ENCODE peak calls at places on chromosome 15, in seven cellular contexts. One of them, this sample, is unnamed.

GRCh38 chr15:73573572-73573971 is 59.6 kb downstream of the NPTN start:
- DNase-seq in WTC11: no peak
- DNase-seq in NB4: no peak
- DNase-seq in HCT116: no peak
- DNase-seq in H1: no peak
- DNase-seq in HepG2: no peak
- DNase-seq in K562: no peak
- DNase-seq in this sample: no peak

GRCh38 chr15:26804063-26804804 is 31.4 kb upstream of the GABRB3 start:
- DNase-seq in H1: no peak
- DNase-seq in HepG2: no peak
- DNase-seq in K562: no peak
- DNase-seq in HCT116: no peak
- DNase-seq in NB4: no peak
- DNase-seq in WTC11: no peak
- DNase-seq in this sample: no peak

GRCh38 chr15:45645026-45645980 is 10.5 kb downstream of the SQOR start:
- DNase-seq in H1: no peak
- DNase-seq in NB4: peak; percentile 76
- DNase-seq in WTC11: no peak
- DNase-seq in HCT116: no peak
- DNase-seq in HepG2: no peak
- DNase-seq in K562: no peak
- DNase-seq in this sample: no peak

GRCh38 chr15:99181544-99181943 is 67.8 kb downstream of the TTC23 start:
- DNase-seq in K562: no peak
- DNase-seq in NB4: peak; percentile 34
- DNase-seq in WTC11: no peak
- DNase-seq in HCT116: no peak
- DNase-seq in HepG2: no peak
- DNase-seq in H1: no peak
- DNase-seq in this sample: no peak

GRCh38 chr15:60356832-60357231 is 41.0 kb downstream of the ANXA2 start:
- DNase-seq in HCT116: no peak
- DNase-seq in HepG2: no peak
- DNase-seq in WTC11: no peak
- DNase-seq in H1: no peak
- DNase-seq in NB4: no peak
- DNase-seq in K562: no peak
- DNase-seq in this sample: no peak

GRCh38 chr15:45666119-45666875 is 31.5 kb downstream of the SQOR start:
- DNase-seq in NB4: no peak
- DNase-seq in H1: no peak
- DNase-seq in WTC11: no peak
- DNase-seq in HCT116: no peak
- DNase-seq in HepG2: no peak
- DNase-seq in K562: no peak
- DNase-seq in this sample: no peak

GRCh38 chr15:80127911-80128310 is 24.9 kb upstream of the FAH start:
- DNase-seq in HepG2: no peak
- DNase-seq in K562: no peak
- DNase-seq in H1: no peak
- DNase-seq in WTC11: no peak
- DNase-seq in HCT116: no peak
- DNase-seq in NB4: no peak
- DNase-seq in this sample: no peak

GRCh38 chr15:58677426-58677825 is 72.1 kb downstream of the ADAM10 start:
- DNase-seq in NB4: no peak
- DNase-seq in H1: no peak
- DNase-seq in HCT116: no peak
- DNase-seq in HepG2: no peak
- DNase-seq in WTC11: no peak
- DNase-seq in K562: no peak
- DNase-seq in this sample: no peak

GRCh38 chr15:99014803-99015676 is 7.4 kb upstream of the PGPEP1L start:
- DNase-seq in NB4: peak; percentile 81
- DNase-seq in WTC11: peak; percentile 85
- DNase-seq in H1: peak; percentile 49
- DNase-seq in HepG2: peak; percentile 28
- DNase-seq in HCT116: peak; percentile 36
- DNase-seq in K562: peak; percentile 44
- DNase-seq in this sample: peak; percentile 77

GRCh38 chr15:55289011-55289572 is 521 bp downstream of the RAB27A start:
- DNase-seq in HepG2: peak; percentile 21
- DNase-seq in H1: no peak
- DNase-seq in NB4: peak; percentile 74
- DNase-seq in HCT116: no peak
- DNase-seq in K562: no peak
- DNase-seq in WTC11: peak; percentile 39
- DNase-seq in this sample: peak; percentile 19

GRCh38 chr15:72070817-72071447 is 47.0 kb downstream of the MYO9A start:
- DNase-seq in K562: no peak
- DNase-seq in HepG2: no peak
- DNase-seq in NB4: no peak
- DNase-seq in H1: no peak
- DNase-seq in HCT116: no peak
- DNase-seq in WTC11: no peak
- DNase-seq in this sample: no peak

GRCh38 chr15:72037321-72037720 is 80.6 kb downstream of the MYO9A start:
- DNase-seq in K562: no peak
- DNase-seq in NB4: peak; percentile 5
- DNase-seq in H1: no peak
- DNase-seq in WTC11: no peak
- DNase-seq in HepG2: peak; percentile 1
- DNase-seq in HCT116: peak; percentile 2
- DNase-seq in this sample: no peak

GRCh38 chr15:98746375-98746679 is 98.0 kb downstream of the IGF1R start:
- DNase-seq in HepG2: no peak
- DNase-seq in NB4: no peak
- DNase-seq in HCT116: no peak
- DNase-seq in WTC11: no peak
- DNase-seq in H1: no peak
- DNase-seq in K562: no peak
- DNase-seq in this sample: no peak

GRCh38 chr15:29695486-29696167 is 126.6 kb downstream of the TJP1 start:
- DNase-seq in H1: no peak
- DNase-seq in HepG2: peak; percentile 37
- DNase-seq in WTC11: peak; percentile 41
- DNase-seq in K562: no peak
- DNase-seq in NB4: peak; percentile 26
- DNase-seq in HCT116: no peak
- DNase-seq in this sample: no peak

GRCh38 chr15:67164401-67164791 is 90.1 kb downstream of the AAGAB start:
- DNase-seq in HCT116: no peak
- DNase-seq in K562: no peak
- DNase-seq in HepG2: no peak
- DNase-seq in H1: no peak
- DNase-seq in NB4: no peak
- DNase-seq in WTC11: no peak
- DNase-seq in this sample: no peak

GRCh38 chr15:75597667-75598341 is 18.7 kb upstream of the PTPN9 start:
- DNase-seq in NB4: peak; percentile 31
- DNase-seq in WTC11: peak; percentile 35
- DNase-seq in HCT116: no peak
- DNase-seq in K562: no peak
- DNase-seq in H1: no peak
- DNase-seq in HepG2: no peak
- DNase-seq in this sample: peak; percentile 33

GRCh38 chr15:39181901-39182300 is 399.0 kb upstream of the THBS1 start:
- DNase-seq in NB4: no peak
- DNase-seq in HepG2: peak; percentile 52
- DNase-seq in H1: no peak
- DNase-seq in HCT116: no peak
- DNase-seq in WTC11: no peak
- DNase-seq in K562: no peak
- DNase-seq in this sample: peak; percentile 13

GRCh38 chr15:35519536-35520149 is 26.3 kb downstream of the DPH6 start:
- DNase-seq in NB4: peak; percentile 52
- DNase-seq in K562: peak; percentile 10
- DNase-seq in H1: no peak
- DNase-seq in HCT116: peak; percentile 28
- DNase-seq in HepG2: peak; percentile 45
- DNase-seq in WTC11: no peak
- DNase-seq in this sample: peak; percentile 32

GRCh38 chr15:41892621-41893421 is 1.0 kb downstream of the SPTBN5 start:
- DNase-seq in NB4: no peak
- DNase-seq in H1: no peak
- DNase-seq in HepG2: no peak
- DNase-seq in WTC11: no peak
- DNase-seq in HCT116: no peak
- DNase-seq in K562: no peak
- DNase-seq in this sample: no peak

GRCh38 chr15:95760508-95760907 is 570.0 kb upstream of the NR2F2 start:
- DNase-seq in K562: no peak
- DNase-seq in WTC11: peak; percentile 65
- DNase-seq in HepG2: peak; percentile 30
- DNase-seq in H1: no peak
- DNase-seq in NB4: peak; percentile 60
- DNase-seq in HCT116: no peak
- DNase-seq in this sample: peak; percentile 68
- TF ChIP-seq MAX in K562: no peak
- TF ChIP-seq MAX in WTC11: no peak
- TF ChIP-seq MAX in HepG2: no peak
- TF ChIP-seq MAX in H1: no peak
- TF ChIP-seq MAX in NB4: peak; percentile 29
- TF ChIP-seq MAX in HCT116: no peak
- TF ChIP-seq MAX in this sample: no peak

GRCh38 chr15:64429448-64429847 is 30.9 kb upstream of the ZNF609 start:
- DNase-seq in WTC11: no peak
- DNase-seq in HepG2: no peak
- DNase-seq in H1: no peak
- DNase-seq in HCT116: no peak
- DNase-seq in NB4: peak; percentile 44
- DNase-seq in K562: no peak
- DNase-seq in this sample: no peak

GRCh38 chr15:64430000-64430735 is 30.2 kb upstream of the ZNF609 start:
- DNase-seq in HepG2: no peak
- DNase-seq in HCT116: no peak
- DNase-seq in NB4: peak; percentile 95
- DNase-seq in H1: peak; percentile 69
- DNase-seq in K562: peak; percentile 22
- DNase-seq in WTC11: peak; percentile 42
- DNase-seq in this sample: no peak

GRCh38 chr15:64422697-64423096 is 35.1 kb downstream of the TRIP4 start:
- DNase-seq in NB4: no peak
- DNase-seq in K562: no peak
- DNase-seq in WTC11: no peak
- DNase-seq in H1: no peak
- DNase-seq in HepG2: no peak
- DNase-seq in HCT116: no peak
- DNase-seq in this sample: no peak

GRCh38 chr15:64423970-64424369 is 36.3 kb downstream of the TRIP4 start:
- DNase-seq in K562: no peak
- DNase-seq in H1: no peak
- DNase-seq in HepG2: no peak
- DNase-seq in NB4: no peak
- DNase-seq in HCT116: no peak
- DNase-seq in WTC11: no peak
- DNase-seq in this sample: no peak

DNA sequence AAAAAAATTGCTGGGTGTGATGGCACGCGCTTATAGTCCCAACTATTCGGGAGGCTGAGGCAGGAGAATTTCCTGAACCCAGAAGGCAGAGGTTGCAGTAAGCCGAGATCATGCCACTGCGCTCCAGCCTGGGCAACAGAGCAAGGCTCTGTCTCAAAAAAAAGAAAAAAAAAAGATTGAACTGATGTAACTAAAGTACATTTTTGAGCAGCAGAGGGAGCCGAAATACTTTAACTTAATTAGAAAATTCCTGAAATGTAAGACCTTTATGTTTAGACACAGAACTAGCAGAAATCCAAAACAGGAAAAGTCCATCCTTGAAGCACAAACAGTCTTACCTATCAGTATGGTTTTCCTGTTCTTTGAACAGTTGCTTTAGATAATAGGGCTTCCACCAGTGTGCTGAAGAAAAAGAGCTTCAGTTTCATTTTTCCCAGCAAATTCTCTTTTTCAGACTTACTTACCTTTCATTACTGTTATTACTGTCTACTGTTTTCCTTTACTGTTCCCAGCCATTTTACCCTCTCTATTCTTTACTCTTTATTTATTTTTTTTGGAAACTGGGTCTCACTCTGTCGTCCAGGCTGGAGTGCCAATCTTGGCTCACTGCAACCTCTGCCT is 33.4 kb upstream of the ZNF609 start:
- DNase-seq in NB4: peak; percentile 45
- DNase-seq in WTC11: no peak
- DNase-seq in HCT116: peak; percentile 15
- DNase-seq in HepG2: peak; percentile 12
- DNase-seq in H1: no peak
- DNase-seq in K562: no peak
- DNase-seq in this sample: peak; percentile 26
- TF ChIP-seq MAX in NB4: no peak
- TF ChIP-seq MAX in WTC11: no peak
- TF ChIP-seq MAX in HCT116: no peak
- TF ChIP-seq MAX in HepG2: no peak
- TF ChIP-seq MAX in H1: no peak
- TF ChIP-seq MAX in K562: no peak
- TF ChIP-seq MAX in this sample: no peak

GRCh38 chr15:101089579-101090459 is 162.0 kb downstream of the CHSY1 start:
- DNase-seq in WTC11: no peak
- DNase-seq in K562: no peak
- DNase-seq in HCT116: no peak
- DNase-seq in H1: no peak
- DNase-seq in NB4: no peak
- DNase-seq in HepG2: no peak
- DNase-seq in this sample: no peak

GRCh38 chr15:101088311-101088710 is 163.5 kb downstream of the CHSY1 start:
- DNase-seq in K562: no peak
- DNase-seq in HCT116: no peak
- DNase-seq in WTC11: no peak
- DNase-seq in HepG2: no peak
- DNase-seq in H1: no peak
- DNase-seq in NB4: peak; percentile 34
- DNase-seq in this sample: no peak

GRCh38 chr15:101090460-101090853 is 161.4 kb downstream of the CHSY1 start:
- DNase-seq in K562: no peak
- DNase-seq in NB4: no peak
- DNase-seq in WTC11: no peak
- DNase-seq in HCT116: no peak
- DNase-seq in H1: no peak
- DNase-seq in HepG2: no peak
- DNase-seq in this sample: no peak

GRCh38 chr15:101087172-101087769 is 164.6 kb downstream of the CHSY1 start:
- DNase-seq in H1: no peak
- DNase-seq in WTC11: no peak
- DNase-seq in HepG2: no peak
- DNase-seq in HCT116: no peak
- DNase-seq in K562: no peak
- DNase-seq in NB4: no peak
- DNase-seq in this sample: no peak

GRCh38 chr15:101088788-101089578 is 162.9 kb downstream of the CHSY1 start:
- DNase-seq in WTC11: peak; percentile 80
- DNase-seq in H1: peak; percentile 34
- DNase-seq in HCT116: peak; percentile 26
- DNase-seq in K562: peak; percentile 77
- DNase-seq in NB4: peak; percentile 68
- DNase-seq in HepG2: peak; percentile 35
- DNase-seq in this sample: peak; percentile 82
- TF ChIP-seq MAX in WTC11: peak; percentile 55
- TF ChIP-seq MAX in H1: peak; percentile 58
- TF ChIP-seq MAX in HCT116: no peak
- TF ChIP-seq MAX in K562: peak; percentile 25
- TF ChIP-seq MAX in NB4: no peak
- TF ChIP-seq MAX in HepG2: peak; percentile 56
- TF ChIP-seq MAX in this sample: peak; percentile 48

GRCh38 chr15:63833246-63833696 is 477 bp downstream of the HERC1 start:
- DNase-seq in HCT116: no peak
- DNase-seq in HepG2: no peak
- DNase-seq in WTC11: peak; percentile 50
- DNase-seq in K562: peak; percentile 68
- DNase-seq in NB4: peak; percentile 51
- DNase-seq in H1: no peak
- DNase-seq in this sample: peak; percentile 45
- TF ChIP-seq MAX in HCT116: no peak
- TF ChIP-seq MAX in HepG2: no peak
- TF ChIP-seq MAX in WTC11: no peak
- TF ChIP-seq MAX in K562: no peak
- TF ChIP-seq MAX in NB4: no peak
- TF ChIP-seq MAX in H1: no peak
- TF ChIP-seq MAX in this sample: no peak